ENCODE peak calls at places on chromosome 3, in four cellular contexts. J is KG1; M is activated CD4-positive, alpha-beta T cell treated with anti-CD3 and anti-CD28 coated beads, Interleukin-2, amount 50 U/mL, for 4 hours; Z is T-helper 9 cell. C is an unnamed sample.

GRCh38 chr3:32596926-32597369 is 26.3 kb upstream of the DYNC1LI1 start:
- DNase-seq in M (no peak), Z (no peak), J (no peak), C (no peak)

GRCh38 chr3:134357914-134358811 is 16.1 kb downstream of the AMOTL2 start:
- DNase-seq in Z (no peak), J (no peak), M (no peak), C (peak; percentile 52)

GRCh38 chr3:71062920-71063767 is 520.4 kb downstream of the FOXP1 start:
- DNase-seq in Z (no peak), M (no peak), J (peak; percentile 13), C (no peak)

GRCh38 chr3:58271901-58272501 is 34.0 kb upstream of the RPP14 start:
- DNase-seq in J (no peak), Z (no peak), M (no peak), C (peak; percentile 73)

GRCh38 chr3:78022232-78022631 is 982.3 kb downstream of the ROBO2 start:
- DNase-seq in Z (no peak), M (no peak), J (no peak), C (no peak)

GRCh38 chr3:110813541-110813940 is 258.1 kb upstream of the NECTIN3 start:
- DNase-seq in M (no peak), J (no peak), Z (no peak), C (peak; percentile 12)

GRCh38 chr3:47802734-47803477 is at the start of gene DHX30:
- DNase-seq in J (peak; percentile 84), Z (peak; percentile 81), M (peak; percentile 79), C (no peak)

GRCh38 chr3:120440762-120441161 is 10.0 kb downstream of the FSTL1 start:
- DNase-seq in J (no peak), Z (no peak), M (no peak), C (no peak)

GRCh38 chr3:109257269-109257668 is 59.0 kb downstream of the DPPA2 start:
- DNase-seq in J (no peak), Z (no peak), M (no peak), C (no peak)

GRCh38 chr3:9915252-9916141 is 1.4 kb upstream of the IL17RC start:
- DNase-seq in Z (peak; percentile 15), M (no peak), J (no peak), C (no peak)

GRCh38 chr3:42161050-42161935 is 70.1 kb downstream of the TRAK1 start:
- DNase-seq in Z (no peak), J (no peak), M (no peak), C (no peak)

GRCh38 chr3:112973325-112974177 is 1.4 kb downstream of the CD200R1 start:
- DNase-seq in J (no peak), Z (no peak), M (peak; percentile 51), C (no peak)

GRCh38 chr3:49841126-49841525 is 15.2 kb downstream of the TRAIP start:
- DNase-seq in M (no peak), J (no peak), Z (no peak), C (peak; percentile 33)

GRCh38 chr3:25567390-25567789 is 97.3 kb downstream of the TOP2B start:
- DNase-seq in M (no peak), Z (no peak), J (no peak), C (no peak)

GRCh38 chr3:130918328-130918727 is 24.4 kb downstream of the ATP2C1 start:
- DNase-seq in J (no peak), Z (no peak), M (no peak), C (no peak)

GRCh38 chr3:170506556-170506955 is 79.3 kb downstream of the SLC7A14 start:
- DNase-seq in J (no peak), Z (no peak), M (no peak), C (no peak)

GRCh38 chr3:141083831-141084624 is 32.9 kb downstream of the SPSB4 start:
- DNase-seq in Z (no peak), M (no peak), J (no peak), C (no peak)

GRCh38 chr3:138059261-138059660 is 49.3 kb downstream of the CLDN18 start:
- DNase-seq in J (no peak), M (no peak), Z (no peak), C (no peak)

GRCh38 chr3:89113887-89114840 is 6.7 kb downstream of the EPHA3 start:
- DNase-seq in Z (no peak), M (peak; percentile 7), J (no peak), C (no peak)

GRCh38 chr3:99474776-99475175 is 163.6 kb upstream of the COL8A1 start:
- DNase-seq in M (no peak), J (no peak), Z (no peak), C (no peak)

GRCh38 chr3:71184252-71184651 is 399.3 kb downstream of the FOXP1 start:
- DNase-seq in Z (no peak), M (no peak), J (no peak), C (no peak)

GRCh38 chr3:136783708-136784191 is 31.6 kb upstream of the STAG1 start:
- DNase-seq in J (no peak), Z (no peak), M (no peak), C (no peak)

GRCh38 chr3:123751478-123751877 is 132.7 kb downstream of the MYLK start:
- DNase-seq in Z (no peak), M (no peak), J (no peak), C (no peak)

GRCh38 chr3:127008236-127008635 is 25.3 kb downstream of the PLXNA1 start:
- DNase-seq in Z (no peak), M (no peak), J (no peak), C (no peak)

GRCh38 chr3:132659370-132660055 is at the start of gene ACAD11:
- DNase-seq in J (peak; percentile 78), M (peak; percentile 9), Z (peak; percentile 11), C (peak; percentile 59)

GRCh38 chr3:13546667-13547171 is 2.2 kb upstream of the FBLN2 start:
- DNase-seq in Z (no peak), M (no peak), J (no peak), C (no peak)

GRCh38 chr3:166453472-166453871 is 616.2 kb upstream of the BCHE start:
- DNase-seq in Z (no peak), J (no peak), M (no peak), C (no peak)

GRCh38 chr3:182092662-182093262 is 381.0 kb downstream of the SOX2 start:
- DNase-seq in Z (no peak), J (no peak), M (no peak), C (no peak)

GRCh38 chr3:105085506-105085905 is 281.2 kb upstream of the ALCAM start:
- DNase-seq in Z (no peak), M (no peak), J (no peak), C (no peak)

GRCh38 chr3:13040381-13041074 is 32.7 kb downstream of the IQSEC1 start:
- DNase-seq in M (peak; percentile 8), J (no peak), Z (no peak), C (no peak)

GRCh38 chr3:197256836-197257444 is 41.5 kb downstream of the DLG1 start:
- DNase-seq in M (peak; percentile 23), J (no peak), Z (peak; percentile 13), C (peak; percentile 39)

GRCh38 chr3:85781806-85782205 is 823.0 kb downstream of the CADM2 start:
- DNase-seq in J (no peak), Z (no peak), M (no peak), C (no peak)

GRCh38 chr3:33883538-33884203 is 85.2 kb downstream of the PDCD6IP start:
- DNase-seq in M (no peak), Z (no peak), J (peak; percentile 42), C (peak; percentile 23)

GRCh38 chr3:69504232-69504631 is 118.3 kb upstream of the FRMD4B start:
- DNase-seq in Z (no peak), J (no peak), M (no peak), C (no peak)

GRCh38 chr3:53426918-53427317 is 67.5 kb upstream of the CACNA1D start:
- DNase-seq in J (no peak), Z (no peak), M (no peak), C (no peak)

C was measured in HCT116.